ENCODE peak calls at places on chromosomes 3 and 15, in ten cellular contexts. Y is lung, U is astrocyte, M is kidney epithelial cell, A is cardiac muscle cell, E is K562, G is adrenal gland, P is A673, K is HAP-1, C is thoracic aorta. H is an unnamed sample.
A peak's percentile ranks its signal among the peaks of the same experiment; 100 is the strongest.

GRCh38 chr3:16124636-16125035 is 49.8 kb upstream of the GALNT15 start:
- DNase-seq in Y (no peak), U (peak; percentile 100), M (peak; percentile 77), A (peak; percentile 92), E (no peak), G (no peak), P (no peak), K (no peak), C (no peak), H (no peak)

GRCh38 chr3:32340039-32340438 is 51.6 kb upstream of the CMTM7 start:
- DNase-seq in Y (no peak), U (peak; percentile 34), M (peak; percentile 7), A (peak; percentile 74), E (peak; percentile 48), G (peak; percentile 26), P (peak; percentile 50), K (peak; percentile 37), C (no peak), H (peak; percentile 55)

GRCh38 chr15:73249499-73249898 is 119.3 kb downstream of the HCN4 start:
- DNase-seq in Y (no peak), U (no peak), M (no peak), A (no peak), E (no peak), G (no peak), P (no peak), K (no peak), C (no peak), H (no peak)

GRCh38 chr3:45940781-45941365 is 2.4 kb upstream of the CXCR6 start:
- DNase-seq in Y (no peak), U (no peak), M (no peak), A (no peak), E (no peak), G (no peak), P (no peak), K (no peak), C (no peak), H (no peak)

GRCh38 chr15:39075311-39075710 is 505.6 kb upstream of the THBS1 start:
- DNase-seq in Y (no peak), U (peak; percentile 88), M (no peak), A (peak; percentile 54), E (no peak), G (no peak), P (no peak), K (no peak), C (no peak), H (no peak)

GRCh38 chr15:93987068-93987467 is 244.3 kb upstream of the MCTP2 start:
- DNase-seq in Y (no peak), U (no peak), M (no peak), A (no peak), E (no peak), G (no peak), P (no peak), K (no peak), C (no peak), H (peak; percentile 36)

GRCh38 chr3:78825118-78825857 is 942.5 kb downstream of the ROBO1 start:
- DNase-seq in Y (no peak), U (no peak), M (no peak), A (peak; percentile 12), E (no peak), G (no peak), P (no peak), K (no peak), C (no peak), H (no peak)

GRCh38 chr3:46423588-46423987 is 16.5 kb downstream of the CCRL2 start:
- DNase-seq in Y (no peak), U (peak; percentile 39), M (no peak), A (no peak), E (no peak), G (no peak), P (no peak), K (no peak), C (no peak), H (no peak)

GRCh38 chr3:113751145-113751544 is 4.3 kb downstream of the ATP6V1A start:
- DNase-seq in Y (no peak), U (no peak), M (no peak), A (no peak), E (no peak), G (no peak), P (no peak), K (no peak), C (no peak), H (no peak)

GRCh38 chr3:113747719-113748046 is 848 bp downstream of the ATP6V1A start:
- DNase-seq in Y (no peak), U (peak; percentile 34), M (no peak), A (no peak), E (no peak), G (no peak), P (no peak), K (no peak), C (no peak), H (no peak)

GRCh38 chr3:113754486-113755159 is 7.8 kb downstream of the ATP6V1A start:
- DNase-seq in Y (no peak), U (no peak), M (no peak), A (no peak), E (no peak), G (no peak), P (no peak), K (no peak), C (no peak), H (no peak)

GRCh38 chr3:113758389-113759029 is 11.7 kb downstream of the ATP6V1A start:
- DNase-seq in Y (no peak), U (peak; percentile 95), M (no peak), A (peak; percentile 71), E (no peak), G (no peak), P (no peak), K (no peak), C (no peak), H (no peak)

DNA sequence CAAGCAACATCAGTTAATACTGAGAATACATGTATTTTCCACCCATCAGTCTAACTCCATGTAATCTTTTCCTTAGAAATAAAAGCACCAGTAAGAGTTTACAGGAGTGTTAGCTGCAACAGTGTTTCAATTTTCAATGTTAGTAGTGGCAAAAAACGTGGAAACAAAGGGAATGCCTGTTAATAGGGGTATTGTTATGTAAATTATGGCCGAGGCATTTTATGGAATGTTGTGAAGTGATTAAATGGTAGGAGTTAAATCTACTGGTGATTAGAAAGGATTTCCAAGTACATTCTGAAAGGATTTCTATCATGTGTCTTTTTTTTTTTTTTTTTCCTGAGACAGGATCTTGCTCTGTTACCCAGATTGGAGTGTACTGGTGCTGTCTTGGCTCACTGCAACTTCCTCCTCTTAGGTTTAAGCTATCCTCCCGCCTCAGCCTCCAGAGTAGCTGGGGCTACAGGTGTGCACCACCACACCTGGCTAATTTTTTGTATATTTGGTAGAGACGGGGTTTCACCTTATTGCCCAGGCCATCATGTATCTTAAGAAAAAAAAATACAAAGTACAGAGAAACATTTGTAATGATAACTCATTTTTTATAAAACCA is 6.6 kb downstream of the ATP6V1A start:
- DNase-seq in Y (no peak), U (no peak), M (no peak), A (no peak), E (no peak), G (no peak), P (peak; percentile 4), K (peak; percentile 94), C (no peak), H (no peak)
- H3K4me3 ChIP-seq in Y (no peak overlapping the region), U (no peak overlapping the region), M (no peak overlapping the region), A (no peak overlapping the region), E (no peak overlapping the region), G (no peak overlapping the region), P (no peak overlapping the region), K (no peak overlapping the region), C (no peak overlapping the region), H (no peak overlapping the region)

GRCh38 chr15:90637693-90638092 is 79.5 kb upstream of the BLM start:
- DNase-seq in Y (no peak), U (no peak), M (no peak), A (no peak), E (no peak), G (no peak), P (peak; percentile 54), K (no peak), C (no peak), H (no peak)
- H3K27me3 ChIP-seq in Y (no peaks in the 10 kb centered on the region), U (no peaks in the 10 kb centered on the region), M (no peaks in the 10 kb centered on the region), A (no peaks in the 10 kb centered on the region), E (no peaks in the 10 kb centered on the region), G (no peaks in the 10 kb centered on the region), P (no peaks in the 10 kb centered on the region), K (no peaks in the 10 kb centered on the region), C (no peaks in the 10 kb centered on the region), H (no peaks in the 10 kb centered on the region)

GRCh38 chr3:66494964-66495581 is 5.7 kb downstream of the LRIG1 start:
- DNase-seq in Y (no peak), U (peak; percentile 84), M (no peak), A (no peak), E (no peak), G (no peak), P (no peak), K (no peak), C (no peak), H (no peak)
- H3K4me3 ChIP-seq in Y (no peak overlapping the region), U (no peak overlapping the region), M (no peak overlapping the region), A (no peak overlapping the region), E (no peak overlapping the region), G (no peak overlapping the region), P (no peak overlapping the region), K (no peak overlapping the region), C (peak overlapping the region; percentile 41), H (no peak overlapping the region)

GRCh38 chr3:13122101-13123055 is 49.1 kb upstream of the IQSEC1 start:
- DNase-seq in Y (peak; percentile 66), U (no peak), M (no peak), A (no peak), E (no peak), G (no peak), P (no peak), K (no peak), C (no peak), H (no peak)

GRCh38 chr3:13120928-13121552 is 47.8 kb upstream of the IQSEC1 start:
- DNase-seq in Y (no peak), U (no peak), M (no peak), A (no peak), E (no peak), G (no peak), P (no peak), K (no peak), C (no peak), H (no peak)

GRCh38 chr3:13121553-13122001 is 48.3 kb upstream of the IQSEC1 start:
- DNase-seq in Y (no peak), U (no peak), M (no peak), A (no peak), E (no peak), G (no peak), P (no peak), K (no peak), C (no peak), H (no peak)

GRCh38 chr3:13120246-13120927 is 47.2 kb upstream of the IQSEC1 start:
- DNase-seq in Y (no peak), U (no peak), M (no peak), A (no peak), E (no peak), G (no peak), P (no peak), K (no peak), C (no peak), H (no peak)

DNA sequence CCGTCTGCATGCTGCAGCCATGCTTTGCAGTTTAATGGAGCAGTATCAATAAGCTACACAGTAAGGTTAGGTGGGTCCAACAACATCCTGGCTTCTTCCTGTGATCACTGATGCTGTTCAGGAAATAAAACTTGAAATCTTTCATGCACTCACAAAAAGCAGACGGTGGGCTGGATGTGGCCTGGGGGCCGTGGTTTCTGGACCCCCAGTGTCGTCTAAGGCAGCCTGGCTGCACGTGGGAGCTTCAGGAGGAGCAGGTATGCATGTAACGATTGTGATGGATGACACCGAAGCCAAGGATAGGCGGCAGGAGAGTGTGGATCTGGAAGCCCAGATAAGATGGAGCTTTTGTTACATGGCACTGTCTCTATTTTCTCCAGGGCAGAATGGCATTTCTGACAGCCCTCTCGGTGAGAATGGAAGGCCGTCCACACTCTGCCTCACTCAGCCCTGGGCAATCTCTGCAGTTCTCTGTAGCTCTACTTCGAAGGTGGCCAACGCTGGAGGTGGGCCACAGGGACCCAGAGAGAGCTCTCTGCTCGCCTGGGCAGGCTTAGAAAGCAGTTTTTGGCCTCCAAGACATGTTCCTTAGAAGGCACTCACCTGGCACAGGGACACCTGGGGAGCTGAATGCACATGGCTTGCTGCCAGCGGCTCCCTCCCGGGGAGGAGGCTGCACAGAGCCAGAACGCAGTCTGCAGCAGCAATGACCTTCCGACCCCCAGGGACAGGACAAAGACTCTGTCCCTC is 46.4 kb upstream of the IQSEC1 start:
- DNase-seq in Y (no peak), U (no peak), M (no peak), A (no peak), E (no peak), G (no peak), P (no peak), K (no peak), C (no peak), H (no peak)
- H3K27me3 ChIP-seq in Y (no peaks in the 10 kb centered on the region), U (no peaks in the 10 kb centered on the region), M (peaks cover 43% of the 10 kb centered on the region), A (no peaks in the 10 kb centered on the region), E (peaks cover 68% of the 10 kb centered on the region), G (no peaks in the 10 kb centered on the region), P (peaks cover 15% of the 10 kb centered on the region), K (no peaks in the 10 kb centered on the region), C (no peaks in the 10 kb centered on the region), H (no peaks in the 10 kb centered on the region)